ENCODE peak calls at places on chromosomes 1 and 21, in seven cellular contexts. Q is A549, F is IMR-90, D is HepG2, V is K562, Z is GM12878, H is H1. Y is an unnamed sample.

GRCh38 chr1:238061967-238062613 is 171.4 kb upstream of the ZP4 start:
- DNase-seq in Q (no peak), F (peak), D (no peak), V (no peak), Z (no peak), H (no peak), Y (no peak)

GRCh38 chr1:31694069-31694909 is 9.5 kb downstream of the COL16A1 start:
- DNase-seq in Q (no peak), F (peak), D (no peak), V (no peak), Z (no peak), H (no peak), Y (no peak)

GRCh38 chr1:7174980-7175379 is 389.7 kb downstream of the CAMTA1 start:
- DNase-seq in Q (no peak), F (no peak), D (no peak), V (no peak), Z (no peak), H (no peak), Y (no peak)

GRCh38 chr1:115910231-115910630 is 66.1 kb upstream of the SLC22A15 start:
- DNase-seq in Q (no peak), F (no peak), D (no peak), V (no peak), Z (no peak), H (no peak), Y (no peak)

GRCh38 chr1:161351482-161351881 is 16.2 kb downstream of the CFAP126 start:
- DNase-seq in Q (no peak), F (peak), D (no peak), V (peak), Z (no peak), H (no peak), Y (no peak)

GRCh38 chr1:163970699-163971098 is 588.3 kb upstream of the PBX1 start:
- DNase-seq in Q (no peak), F (no peak), D (no peak), V (no peak), Z (no peak), H (no peak), Y (no peak)

GRCh38 chr1:117609471-117609911 is 3.6 kb downstream of the TENT5C start:
- DNase-seq in Q (no peak), F (peak), D (no peak), V (no peak), Z (no peak), H (no peak), Y (no peak)

GRCh38 chr21:33246506-33246905 is 16.8 kb downstream of the IFNAR2 start:
- DNase-seq in Q (no peak), F (no peak), D (no peak), V (no peak), Z (no peak), H (no peak), Y (no peak)

GRCh38 chr1:170671629-170671963 is 7.7 kb downstream of the PRRX1 start:
- DNase-seq in Q (no peak), F (no peak), D (no peak), V (no peak), Z (no peak), H (no peak), Y (no peak)

GRCh38 chr1:216794541-216795055 is 71.4 kb upstream of the ESRRG start:
- DNase-seq in Q (no peak), F (no peak), D (no peak), V (no peak), Z (no peak), H (no peak), Y (no peak)

GRCh38 chr1:80988896-80989295 is 811.8 kb upstream of the ADGRL2 start:
- DNase-seq in Q (no peak), F (no peak), D (no peak), V (no peak), Z (no peak), H (no peak), Y (no peak)

GRCh38 chr1:229058716-229059115 is 212.2 kb upstream of the RAB4A start:
- DNase-seq in Q (no peak), F (no peak), D (no peak), V (no peak), Z (no peak), H (no peak), Y (no peak)

GRCh38 chr21:44983421-44984206 is 43.8 kb downstream of the SLX9 start:
- DNase-seq in Q (no peak), F (no peak), D (peak), V (no peak), Z (no peak), H (no peak), Y (no peak)

GRCh38 chr1:162726539-162726938 is 64.0 kb upstream of the HSD17B7 start:
- DNase-seq in Q (no peak), F (no peak), D (no peak), V (no peak), Z (no peak), H (no peak), Y (no peak)

GRCh38 chr21:43273708-43274021 is 104.9 kb downstream of the CRYAA start:
- DNase-seq in Q (no peak), F (no peak), D (no peak), V (no peak), Z (no peak), H (no peak), Y (no peak)

GRCh38 chr1:46315669-46316403 is 12.3 kb downstream of the UQCRH start:
- DNase-seq in Q (no peak), F (peak), D (no peak), V (no peak), Z (no peak), H (no peak), Y (no peak)

GRCh38 chr21:42460391-42461184 is 35.4 kb downstream of the RSPH1 start:
- DNase-seq in Q (no peak), F (no peak), D (no peak), V (no peak), Z (peak), H (no peak), Y (no peak)

GRCh38 chr1:192260076-192260475 is 56.7 kb upstream of the RGS21 start:
- DNase-seq in Q (no peak), F (peak), D (no peak), V (peak), Z (no peak), H (no peak), Y (no peak)

GRCh38 chr1:54649921-54650320 is 8.3 kb downstream of the MROH7 start:
- DNase-seq in Q (no peak), F (no peak), D (no peak), V (no peak), Z (no peak), H (no peak), Y (no peak)

GRCh38 chr1:213622365-213623087 is 365.2 kb upstream of the PROX1 start:
- DNase-seq in Q (no peak), F (no peak), D (peak), V (no peak), Z (peak), H (no peak), Y (no peak)

GRCh38 chr1:199129247-199129646 is 490.4 kb downstream of the PTPRC start:
- DNase-seq in Q (no peak), F (peak), D (no peak), V (no peak), Z (no peak), H (no peak), Y (no peak)

GRCh38 chr1:117166076-117166475 is 44.5 kb upstream of the TRIM45 start:
- DNase-seq in Q (peak), F (peak), D (no peak), V (no peak), Z (no peak), H (no peak), Y (no peak)

GRCh38 chr21:45109831-45110492 is 35.6 kb downstream of the ADARB1 start:
- DNase-seq in Q (no peak), F (no peak), D (no peak), V (peak), Z (peak), H (no peak), Y (no peak)

GRCh38 chr1:147292012-147292411 is 49.5 kb downstream of the CHD1L start:
- DNase-seq in Q (no peak), F (peak), D (no peak), V (no peak), Z (no peak), H (no peak), Y (no peak)

GRCh38 chr21:30033441-30033840 is 93.6 kb upstream of the GRIK1 start:
- DNase-seq in Q (no peak), F (no peak), D (no peak), V (no peak), Z (no peak), H (no peak), Y (no peak)

GRCh38 chr1:113538225-113538624 is 147.9 kb downstream of the MAGI3 start:
- DNase-seq in Q (no peak), F (no peak), D (no peak), V (no peak), Z (no peak), H (no peak), Y (no peak)

GRCh38 chr1:201636581-201636980 is 97.7 kb downstream of the NAV1 start:
- DNase-seq in Q (no peak), F (peak), D (no peak), V (no peak), Z (no peak), H (no peak), Y (no peak)

GRCh38 chr1:195195423-195196057 is 1412.7 kb downstream of the KCNT2 start:
- DNase-seq in Q (no peak), F (no peak), D (no peak), V (no peak), Z (peak), H (no peak), Y (no peak)

GRCh38 chr1:63821650-63822049 is 47.8 kb downstream of the ROR1 start:
- DNase-seq in Q (no peak), F (peak), D (no peak), V (no peak), Z (no peak), H (no peak), Y (no peak)

GRCh38 chr1:62299426-62300200 is 19.6 kb downstream of the KANK4 start:
- DNase-seq in Q (no peak), F (no peak), D (peak), V (no peak), Z (no peak), H (no peak), Y (no peak)

GRCh38 chr1:6121651-6122370 is 58.3 kb downstream of the CHD5 start:
- DNase-seq in Q (no peak), F (no peak), D (no peak), V (no peak), Z (no peak), H (no peak), Y (no peak)

GRCh38 chr1:156075158-156075557 is 7.1 kb downstream of the MEX3A start:
- DNase-seq in Q (no peak), F (no peak), D (no peak), V (peak), Z (no peak), H (no peak), Y (no peak)

GRCh38 chr1:66637146-66637545 is 103.2 kb downstream of the SGIP1 start:
- DNase-seq in Q (no peak), F (no peak), D (no peak), V (no peak), Z (no peak), H (no peak), Y (no peak)

GRCh38 chr21:34263629-34264028 is 100.2 kb upstream of the KCNE2 start:
- DNase-seq in Q (no peak), F (no peak), D (no peak), V (no peak), Z (no peak), H (no peak), Y (no peak)
- H3K4me3 ChIP-seq in Q (no peak), F (no peak), D (no peak), V (no peak), Z (no peak), H (no peak), Y (no peak)

GRCh38 chr1:205595435-205595834 is 36.4 kb downstream of the ELK4 start:
- DNase-seq in Q (no peak), F (no peak), D (no peak), V (no peak), Z (no peak), H (no peak), Y (no peak)

GRCh38 chr1:205592443-205593003 is 39.3 kb downstream of the ELK4 start:
- DNase-seq in Q (no peak), F (no peak), D (no peak), V (no peak), Z (no peak), H (no peak), Y (no peak)

GRCh38 chr1:205594846-205595245 is 37.0 kb downstream of the ELK4 start:
- DNase-seq in Q (no peak), F (no peak), D (no peak), V (no peak), Z (no peak), H (no peak), Y (no peak)

GRCh38 chr1:205593532-205593931 is 38.3 kb downstream of the ELK4 start:
- DNase-seq in Q (no peak), F (no peak), D (no peak), V (no peak), Z (peak), H (no peak), Y (no peak)

DNA sequence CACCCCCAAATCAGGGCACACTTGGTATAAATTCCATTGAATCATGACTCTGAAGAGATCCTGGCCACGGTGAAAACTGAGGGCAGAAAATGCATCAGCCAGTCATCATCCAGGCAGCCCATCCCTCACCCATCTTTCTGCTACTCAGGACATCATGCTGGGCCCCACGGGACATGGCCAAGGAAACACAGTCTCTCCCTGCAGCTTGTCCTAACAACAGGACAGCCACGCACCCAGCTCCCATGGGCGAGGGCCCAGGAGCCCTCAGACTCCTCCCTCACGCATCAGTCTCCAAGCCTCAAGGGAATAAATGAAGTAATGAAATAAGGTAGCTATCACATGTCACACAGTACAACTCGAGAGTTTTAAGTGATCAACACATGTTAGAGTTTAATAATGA is 37.8 kb downstream of the ELK4 start:
- DNase-seq in Q (no peak), F (no peak), D (no peak), V (no peak), Z (no peak), H (no peak), Y (no peak)
- TF ChIP-seq CEBPB in Q (no peak), F (no peak), D (no peak), V (no peak), Z (no peak), H (no peak), Y (no peak)

GRCh38 chr1:167121375-167122120 is 27.7 kb downstream of the STYXL2 start:
- DNase-seq in Q (peak), F (no peak), D (no peak), V (no peak), Z (no peak), H (no peak), Y (peak)
- H3K4me3 ChIP-seq in Q (peak), F (peak), D (no peak), V (no peak), Z (no peak), H (peak), Y (peak)

GRCh38 chr1:3132685-3133084 is 63.7 kb downstream of the PRDM16 start:
- DNase-seq in Q (no peak), F (no peak), D (no peak), V (no peak), Z (no peak), H (no peak), Y (no peak)

GRCh38 chr1:3127738-3128137 is 58.7 kb downstream of the PRDM16 start:
- DNase-seq in Q (no peak), F (no peak), D (no peak), V (no peak), Z (no peak), H (no peak), Y (no peak)

GRCh38 chr1:3129133-3129490 is 60.1 kb downstream of the PRDM16 start:
- DNase-seq in Q (no peak), F (no peak), D (no peak), V (no peak), Z (no peak), H (no peak), Y (no peak)

GRCh38 chr1:3128431-3129132 is 59.6 kb downstream of the PRDM16 start:
- DNase-seq in Q (no peak), F (no peak), D (no peak), V (no peak), Z (no peak), H (no peak), Y (no peak)

DNA sequence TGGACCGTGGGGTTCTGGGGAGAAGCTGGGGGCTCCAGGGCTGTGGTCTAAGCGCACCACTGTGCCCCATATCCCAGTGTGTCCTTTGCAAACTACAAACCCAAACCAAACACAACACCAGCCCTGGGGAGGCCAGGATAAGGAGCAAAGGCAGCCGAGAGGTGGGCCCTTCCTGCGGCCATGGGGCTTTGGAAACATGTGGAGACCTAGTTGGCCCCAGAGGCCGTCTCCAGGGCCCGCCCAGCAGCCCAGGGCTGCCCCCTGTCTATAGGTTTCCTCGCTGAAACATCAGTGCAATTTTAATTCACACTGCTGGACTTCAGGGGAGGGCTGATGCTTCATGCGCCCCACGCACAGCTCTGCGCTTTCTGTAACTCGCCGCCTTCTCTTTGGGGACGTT is 61.3 kb downstream of the PRDM16 start:
- DNase-seq in Q (no peak), F (no peak), D (no peak), V (no peak), Z (no peak), H (no peak), Y (no peak)
- TF ChIP-seq CEBPB in Q (no peak), F (no peak), D (no peak), V (no peak), Z (no peak), H (no peak), Y (no peak)

GRCh38 chr1:231419147-231419546 is 2.9 kb downstream of the EGLN1 start:
- DNase-seq in Q (no peak), F (no peak), D (no peak), V (no peak), Z (no peak), H (no peak), Y (no peak)
- H3K4me3 ChIP-seq in Q (peak), F (peak), D (peak), V (peak), Z (peak), H (no peak), Y (no peak)